ENCODE peak calls at places on chromosomes 5 and 9, in nine cellular contexts. I, D, J, M, N, Z, B, Y and X are unnamed samples.

GRCh38 chr9:14312721-14313377 is 1.1 kb downstream of the NFIB start:
- DNase-seq in B (no peak), Z (peak; percentile 49), Y (no peak), N (no peak), M (no peak), J (peak; percentile 35), D (no peak), I (no peak), X (peak; percentile 60)

GRCh38 chr9:135609366-135609955 is 29.9 kb downstream of the GLT6D1 start:
- DNase-seq in M (no peak), Y (no peak), N (no peak), B (no peak), J (no peak), I (no peak), Z (no peak), D (no peak), X (no peak)

GRCh38 chr9:127802576-127803443 is at the start of gene FPGS:
- DNase-seq in B (peak; percentile 79), I (peak; percentile 55), J (peak; percentile 61), Z (peak; percentile 85), M (no peak), D (peak; percentile 84), N (peak; percentile 95), Y (peak; percentile 88), X (peak; percentile 92)

GRCh38 chr5:139494256-139494655 is 11.7 kb upstream of the STING1 start:
- DNase-seq in N (no peak), D (no peak), Y (no peak), B (no peak), I (no peak), Z (no peak), J (no peak), M (no peak), X (no peak)

GRCh38 chr9:126367646-126368419 is 41.2 kb downstream of the MVB12B start:
- DNase-seq in M (no peak), Y (no peak), N (no peak), D (no peak), B (no peak), J (no peak), Z (peak; percentile 80), I (no peak), X (no peak)

GRCh38 chr9:135463140-135463539 is 16.4 kb upstream of the PPP1R26 start:
- DNase-seq in D (no peak), Y (no peak), N (no peak), J (no peak), M (no peak), I (no peak), Z (no peak), B (no peak), X (no peak)

GRCh38 chr9:70484232-70485130 is 70.0 kb upstream of the KLF9 start:
- DNase-seq in Z (peak; percentile 61), N (no peak), M (peak; percentile 12), Y (no peak), J (peak; percentile 20), D (peak; percentile 80), I (peak; percentile 24), B (no peak), X (no peak)

GRCh38 chr5:94577466-94578245 is 40.7 kb downstream of the KIAA0825 start:
- DNase-seq in D (peak; percentile 12), J (no peak), B (no peak), I (no peak), N (no peak), M (no peak), Z (no peak), Y (no peak), X (no peak)

GRCh38 chr5:142439208-142439607 is 114.4 kb upstream of the SPRY4 start:
- DNase-seq in Z (no peak), N (no peak), D (no peak), I (no peak), Y (no peak), B (no peak), M (no peak), J (no peak), X (no peak)

GRCh38 chr5:109868737-109869136 is 179.0 kb downstream of the MAN2A1 start:
- DNase-seq in Y (no peak), N (no peak), B (no peak), I (no peak), D (no peak), J (no peak), Z (no peak), M (no peak), X (no peak)

GRCh38 chr5:91189480-91190332 is 193.4 kb downstream of the ARRDC3 start:
- DNase-seq in J (no peak), N (peak; percentile 74), M (no peak), Y (no peak), Z (peak; percentile 27), B (no peak), D (no peak), I (no peak), X (no peak)

GRCh38 chr5:67065237-67065636 is 131.4 kb downstream of the CD180 start:
- DNase-seq in D (no peak), Y (no peak), N (no peak), Z (no peak), J (no peak), I (no peak), M (no peak), B (no peak), X (no peak)